ENCODE peak calls at places on chromosomes 11 and 22, in six cellular contexts. One of them, this sample, is unnamed.

GRCh38 chr22:36220457-36220921 is 18.8 kb downstream of the APOL2 start:
- DNase-seq in body of pancreas: peak
- DNase-seq in HFF-Myc: no peak
- DNase-seq in cardiac muscle cell: no peak
- DNase-seq in dorsolateral prefrontal cortex: no peak
- DNase-seq in stomach: no peak
- DNase-seq in this sample: no peak

GRCh38 chr11:64045700-64046099 is 10.0 kb downstream of the FLRT1 start:
- DNase-seq in body of pancreas: no peak
- DNase-seq in HFF-Myc: no peak
- DNase-seq in cardiac muscle cell: no peak
- DNase-seq in dorsolateral prefrontal cortex: no peak
- DNase-seq in stomach: no peak
- DNase-seq in this sample: no peak

GRCh38 chr22:42169055-42169469 is 38.5 kb upstream of the CYP2D6 start:
- DNase-seq in body of pancreas: peak
- DNase-seq in HFF-Myc: peak
- DNase-seq in cardiac muscle cell: peak
- DNase-seq in dorsolateral prefrontal cortex: peak
- DNase-seq in stomach: peak
- DNase-seq in this sample: no peak

GRCh38 chr22:46075764-46076531 is 74.4 kb upstream of the PPARA start:
- DNase-seq in body of pancreas: no peak
- DNase-seq in HFF-Myc: no peak
- DNase-seq in cardiac muscle cell: no peak
- DNase-seq in dorsolateral prefrontal cortex: no peak
- DNase-seq in stomach: peak
- DNase-seq in this sample: no peak

GRCh38 chr11:124718801-124719200 is 20.9 kb upstream of the NRGN start:
- DNase-seq in body of pancreas: no peak
- DNase-seq in HFF-Myc: no peak
- DNase-seq in cardiac muscle cell: no peak
- DNase-seq in dorsolateral prefrontal cortex: no peak
- DNase-seq in stomach: no peak
- DNase-seq in this sample: no peak

GRCh38 chr11:92739020-92739419 is 230.4 kb upstream of the MTNR1B start:
- DNase-seq in body of pancreas: peak
- DNase-seq in HFF-Myc: no peak
- DNase-seq in cardiac muscle cell: no peak
- DNase-seq in dorsolateral prefrontal cortex: no peak
- DNase-seq in stomach: no peak
- DNase-seq in this sample: peak

GRCh38 chr22:28297504-28297903 is 378.4 kb upstream of the PITPNB start:
- DNase-seq in body of pancreas: no peak
- DNase-seq in HFF-Myc: no peak
- DNase-seq in cardiac muscle cell: no peak
- DNase-seq in dorsolateral prefrontal cortex: peak
- DNase-seq in stomach: no peak
- DNase-seq in this sample: no peak

GRCh38 chr11:25910090-25910489 is 421.8 kb upstream of the ANO3 start:
- DNase-seq in body of pancreas: no peak
- DNase-seq in HFF-Myc: no peak
- DNase-seq in cardiac muscle cell: no peak
- DNase-seq in dorsolateral prefrontal cortex: no peak
- DNase-seq in stomach: no peak
- DNase-seq in this sample: no peak

GRCh38 chr11:102420547-102420946 is 32.0 kb downstream of the TMEM123 start:
- DNase-seq in body of pancreas: no peak
- DNase-seq in HFF-Myc: no peak
- DNase-seq in cardiac muscle cell: no peak
- DNase-seq in dorsolateral prefrontal cortex: no peak
- DNase-seq in stomach: no peak
- DNase-seq in this sample: no peak

GRCh38 chr11:77851513-77851912 is 30.6 kb downstream of the AAMDC start:
- DNase-seq in body of pancreas: no peak
- DNase-seq in HFF-Myc: no peak
- DNase-seq in cardiac muscle cell: no peak
- DNase-seq in dorsolateral prefrontal cortex: no peak
- DNase-seq in stomach: no peak
- DNase-seq in this sample: peak

GRCh38 chr11:18016789-18017188 is 3.9 kb upstream of the SERGEF start:
- DNase-seq in body of pancreas: no peak
- DNase-seq in HFF-Myc: no peak
- DNase-seq in cardiac muscle cell: no peak
- DNase-seq in dorsolateral prefrontal cortex: no peak
- DNase-seq in stomach: no peak
- DNase-seq in this sample: no peak

GRCh38 chr11:11027271-11027670 is 169.4 kb upstream of the ZBED5 start:
- DNase-seq in body of pancreas: no peak
- DNase-seq in HFF-Myc: no peak
- DNase-seq in cardiac muscle cell: no peak
- DNase-seq in dorsolateral prefrontal cortex: no peak
- DNase-seq in stomach: no peak
- DNase-seq in this sample: peak

GRCh38 chr11:128695539-128696221 is 1.8 kb downstream of the FLI1 start:
- DNase-seq in body of pancreas: peak
- DNase-seq in HFF-Myc: no peak
- DNase-seq in cardiac muscle cell: no peak
- DNase-seq in dorsolateral prefrontal cortex: peak
- DNase-seq in stomach: no peak
- DNase-seq in this sample: no peak

GRCh38 chr11:44548032-44548695 is 17.3 kb upstream of the CD82 start:
- DNase-seq in body of pancreas: no peak
- DNase-seq in HFF-Myc: no peak
- DNase-seq in cardiac muscle cell: no peak
- DNase-seq in dorsolateral prefrontal cortex: no peak
- DNase-seq in stomach: no peak
- DNase-seq in this sample: no peak

GRCh38 chr11:128629516-128630106 is 42.3 kb upstream of the ETS1 start:
- DNase-seq in body of pancreas: no peak
- DNase-seq in HFF-Myc: no peak
- DNase-seq in cardiac muscle cell: no peak
- DNase-seq in dorsolateral prefrontal cortex: no peak
- DNase-seq in stomach: no peak
- DNase-seq in this sample: peak

DNA sequence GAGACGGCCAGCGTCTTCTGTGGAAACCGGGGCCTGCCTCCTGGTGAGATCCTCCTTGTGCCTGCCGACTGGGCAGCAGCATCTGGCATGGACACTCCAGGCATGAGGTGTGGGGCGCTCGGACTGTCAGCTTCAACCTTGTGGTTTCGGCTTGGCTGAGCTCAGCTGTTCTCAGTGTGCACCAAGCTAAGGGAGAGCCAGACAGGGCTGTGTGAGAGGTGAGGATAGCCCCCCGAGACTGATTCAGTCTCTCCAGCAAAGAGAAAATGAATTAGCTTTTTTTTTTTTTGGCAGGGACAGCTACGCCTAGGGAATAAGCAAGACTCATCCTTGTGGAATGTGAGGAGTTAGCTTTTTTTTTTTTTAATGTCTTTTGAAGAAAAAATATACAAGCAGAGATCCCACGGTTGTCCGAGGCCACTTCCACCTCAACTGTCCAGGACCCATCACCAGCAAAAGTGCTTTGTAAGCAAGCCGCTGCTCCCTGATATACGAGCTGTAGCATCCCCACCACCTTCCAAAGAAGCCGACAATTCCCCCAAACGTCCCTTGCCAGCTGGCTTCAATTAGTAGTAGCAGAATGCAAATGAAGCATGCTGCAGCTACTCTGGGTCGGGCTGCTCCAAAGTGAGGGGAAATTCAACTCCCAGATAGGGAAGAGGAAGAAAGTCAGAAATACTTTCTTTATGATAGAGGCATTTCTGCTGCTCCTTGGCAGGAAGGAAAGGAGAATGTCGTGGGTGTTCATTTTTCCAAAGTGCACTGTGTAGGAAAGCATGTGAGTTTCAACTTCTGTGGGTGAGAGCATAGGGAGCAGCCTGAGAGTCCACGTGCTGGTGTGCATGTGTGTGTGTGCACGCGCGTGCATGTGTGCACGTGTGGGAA is 9.8 kb upstream of the THY1 start:
- DNase-seq in body of pancreas: peak
- DNase-seq in HFF-Myc: peak
- DNase-seq in cardiac muscle cell: no peak
- DNase-seq in dorsolateral prefrontal cortex: no peak
- DNase-seq in stomach: no peak
- DNase-seq in this sample: peak
- H3K4me3 ChIP-seq in body of pancreas: no peak
- H3K4me3 ChIP-seq in HFF-Myc: peak
- H3K4me3 ChIP-seq in cardiac muscle cell: no peak
- H3K4me3 ChIP-seq in dorsolateral prefrontal cortex: no peak
- H3K4me3 ChIP-seq in stomach: no peak
- H3K4me3 ChIP-seq in this sample: peak

GRCh38 chr11:14322510-14322909 is 36.5 kb downstream of the RRAS2 start:
- DNase-seq in body of pancreas: no peak
- DNase-seq in HFF-Myc: no peak
- DNase-seq in cardiac muscle cell: no peak
- DNase-seq in dorsolateral prefrontal cortex: no peak
- DNase-seq in stomach: no peak
- DNase-seq in this sample: no peak

GRCh38 chr11:14320020-14320419 is 39.0 kb downstream of the RRAS2 start:
- DNase-seq in body of pancreas: no peak
- DNase-seq in HFF-Myc: no peak
- DNase-seq in cardiac muscle cell: no peak
- DNase-seq in dorsolateral prefrontal cortex: no peak
- DNase-seq in stomach: no peak
- DNase-seq in this sample: peak

GRCh38 chr11:14318581-14318981 is 40.4 kb downstream of the RRAS2 start:
- DNase-seq in body of pancreas: no peak
- DNase-seq in HFF-Myc: no peak
- DNase-seq in cardiac muscle cell: no peak
- DNase-seq in dorsolateral prefrontal cortex: no peak
- DNase-seq in stomach: no peak
- DNase-seq in this sample: no peak

GRCh38 chr11:14327105-14327504 is 31.9 kb downstream of the RRAS2 start:
- DNase-seq in body of pancreas: no peak
- DNase-seq in HFF-Myc: no peak
- DNase-seq in cardiac muscle cell: no peak
- DNase-seq in dorsolateral prefrontal cortex: no peak
- DNase-seq in stomach: no peak
- DNase-seq in this sample: no peak

DNA sequence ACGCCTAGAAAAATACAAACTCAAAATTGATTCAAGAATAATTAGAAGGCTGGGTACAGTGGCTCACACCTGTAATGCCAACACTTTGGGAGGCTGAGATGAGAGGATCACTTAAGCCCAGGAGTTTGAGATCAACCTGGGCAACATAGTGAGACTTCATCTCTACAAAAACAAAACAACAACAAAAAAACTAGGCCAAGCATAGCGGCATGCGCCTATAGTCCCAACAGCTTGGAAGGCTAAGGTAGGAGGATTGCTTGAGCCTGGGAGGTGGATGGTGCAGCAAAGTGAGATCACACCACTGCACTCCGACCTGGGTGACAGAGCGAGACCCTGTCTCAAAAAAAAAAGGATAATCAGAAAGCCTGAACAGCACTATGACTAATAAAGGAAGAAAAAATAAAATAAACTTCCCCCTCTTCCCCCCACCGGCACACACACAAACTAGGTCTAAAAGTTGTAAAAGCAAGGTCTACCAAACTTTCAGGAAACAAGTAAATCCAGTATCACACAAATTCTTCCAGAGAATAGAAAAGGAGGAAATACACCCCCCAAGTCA is 35.8 kb downstream of the RRAS2 start:
- DNase-seq in body of pancreas: no peak
- DNase-seq in HFF-Myc: no peak
- DNase-seq in cardiac muscle cell: no peak
- DNase-seq in dorsolateral prefrontal cortex: no peak
- DNase-seq in stomach: no peak
- DNase-seq in this sample: no peak
- H3K4me3 ChIP-seq in body of pancreas: no peak
- H3K4me3 ChIP-seq in HFF-Myc: no peak
- H3K4me3 ChIP-seq in cardiac muscle cell: no peak
- H3K4me3 ChIP-seq in dorsolateral prefrontal cortex: no peak
- H3K4me3 ChIP-seq in stomach: no peak
- H3K4me3 ChIP-seq in this sample: no peak

GRCh38 chr22:26514419-26515161 is 2.3 kb upstream of the TFIP11 start:
- DNase-seq in body of pancreas: no peak
- DNase-seq in HFF-Myc: no peak
- DNase-seq in cardiac muscle cell: no peak
- DNase-seq in dorsolateral prefrontal cortex: no peak
- DNase-seq in stomach: no peak
- DNase-seq in this sample: no peak

GRCh38 chr22:26516503-26516902 is 4.2 kb upstream of the TFIP11 start:
- DNase-seq in body of pancreas: peak
- DNase-seq in HFF-Myc: no peak
- DNase-seq in cardiac muscle cell: no peak
- DNase-seq in dorsolateral prefrontal cortex: no peak
- DNase-seq in stomach: no peak
- DNase-seq in this sample: no peak

GRCh38 chr22:26512149-26512793 is at the start of gene TFIP11:
- DNase-seq in body of pancreas: peak
- DNase-seq in HFF-Myc: peak
- DNase-seq in cardiac muscle cell: peak
- DNase-seq in dorsolateral prefrontal cortex: peak
- DNase-seq in stomach: peak
- DNase-seq in this sample: peak

GRCh38 chr22:26515938-26516337 is 3.7 kb upstream of the TFIP11 start:
- DNase-seq in body of pancreas: no peak
- DNase-seq in HFF-Myc: no peak
- DNase-seq in cardiac muscle cell: no peak
- DNase-seq in dorsolateral prefrontal cortex: no peak
- DNase-seq in stomach: no peak
- DNase-seq in this sample: no peak

GRCh38 chr22:26513852-26514251 is 1.6 kb upstream of the TFIP11 start:
- DNase-seq in body of pancreas: no peak
- DNase-seq in HFF-Myc: no peak
- DNase-seq in cardiac muscle cell: no peak
- DNase-seq in dorsolateral prefrontal cortex: no peak
- DNase-seq in stomach: no peak
- DNase-seq in this sample: no peak
- H3K4me3 ChIP-seq in body of pancreas: no peak
- H3K4me3 ChIP-seq in HFF-Myc: peak
- H3K4me3 ChIP-seq in cardiac muscle cell: no peak
- H3K4me3 ChIP-seq in dorsolateral prefrontal cortex: no peak
- H3K4me3 ChIP-seq in stomach: no peak
- H3K4me3 ChIP-seq in this sample: peak

DNA sequence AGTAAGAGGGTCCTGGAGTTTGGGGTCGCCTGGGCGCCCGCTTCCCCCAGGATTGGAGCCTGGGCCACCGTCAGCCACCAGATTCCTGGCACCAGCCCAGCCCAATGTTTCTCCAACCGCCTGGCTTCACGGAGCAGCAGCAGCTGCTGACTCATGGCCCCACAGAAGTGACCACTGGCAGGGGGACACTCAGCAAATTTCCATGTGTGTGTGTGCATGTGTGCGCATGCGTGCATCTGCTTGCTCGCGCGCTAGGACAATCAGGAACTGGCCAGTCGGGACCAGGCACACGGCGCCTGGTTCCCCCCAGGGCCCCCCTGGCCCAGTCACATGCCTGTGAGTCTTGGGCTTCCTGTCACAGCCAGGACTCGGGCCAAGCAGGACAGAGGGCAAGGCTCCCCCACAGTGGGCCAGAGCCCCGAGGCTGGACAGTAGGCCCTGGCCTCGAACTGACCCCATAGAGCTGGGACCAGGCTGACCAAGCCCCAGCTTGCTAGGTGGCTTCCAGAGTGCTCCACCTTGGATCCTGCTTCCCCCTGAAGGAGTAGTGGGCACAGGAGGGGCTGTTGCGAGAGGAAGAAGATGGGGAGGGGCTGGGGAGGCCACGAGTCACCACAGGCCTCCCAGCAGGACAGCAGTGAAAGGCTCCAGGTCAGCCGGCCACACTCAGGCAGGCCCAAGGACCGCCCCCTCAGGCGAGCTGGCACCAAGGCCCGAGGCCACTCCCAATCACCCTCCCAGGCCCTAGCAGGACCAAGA is 3.2 kb downstream of the CTSD start:
- DNase-seq in body of pancreas: peak
- DNase-seq in HFF-Myc: no peak
- DNase-seq in cardiac muscle cell: peak
- DNase-seq in dorsolateral prefrontal cortex: peak
- DNase-seq in stomach: peak
- DNase-seq in this sample: peak
- H3K4me3 ChIP-seq in body of pancreas: no peak
- H3K4me3 ChIP-seq in HFF-Myc: no peak
- H3K4me3 ChIP-seq in cardiac muscle cell: no peak
- H3K4me3 ChIP-seq in dorsolateral prefrontal cortex: peak
- H3K4me3 ChIP-seq in stomach: peak
- H3K4me3 ChIP-seq in this sample: no peak

This sample was measured in foreskin fibroblast.